ENCODE peak calls at places on chromosome 2, in four cellular contexts. W is NCI-H2029 treated with DMSO at 0.1 percent for 48 hours; K is stimulated activated naive B cell treated with anti-CD40 and anti-IgM and Interleukin-4, amounts not matched to agents 10 μg/mL and 1 μg/mL and 100 μg/mL, for 72 hours; Q is fibroblast of pulmonary artery. H is an unnamed sample.
A peak's percentile ranks its signal among the peaks of the same experiment; 100 is the strongest.

GRCh38 chr2:133635115-133635514 is 66.9 kb upstream of the NCKAP5 start:
- DNase-seq in W (no peak), K (no peak), Q (no peak), H (no peak)

GRCh38 chr2:133789743-133790142 is 221.5 kb upstream of the NCKAP5 start:
- DNase-seq in W (no peak), K (no peak), Q (no peak), H (no peak)

GRCh38 chr2:229081411-229081810 is 189.7 kb downstream of the PID1 start:
- DNase-seq in W (peak; percentile 47), K (no peak), Q (no peak), H (no peak)

GRCh38 chr2:210713122-210713521 is 156.7 kb downstream of the CPS1 start:
- DNase-seq in W (no peak), K (no peak), Q (no peak), H (no peak)

GRCh38 chr2:48508461-48509124 is 21.4 kb upstream of the STON1 start:
- DNase-seq in W (no peak), K (no peak), Q (peak; percentile 86), H (no peak)

GRCh38 chr2:124325667-124326425 is 300.8 kb downstream of the CNTNAP5 start:
- DNase-seq in W (no peak), K (no peak), Q (peak; percentile 23), H (no peak)

GRCh38 chr2:105497094-105497493 is 98.2 kb upstream of the FHL2 start:
- DNase-seq in W (no peak), K (no peak), Q (no peak), H (no peak)

GRCh38 chr2:196610796-196611195 is 28.7 kb upstream of the CCDC150 start:
- DNase-seq in W (no peak), K (no peak), Q (peak; percentile 30), H (no peak)

GRCh38 chr2:234169676-234170075 is 119.2 kb downstream of the SPP2 start:
- DNase-seq in W (no peak), K (no peak), Q (no peak), H (no peak)

GRCh38 chr2:17076535-17076934 is 410.9 kb upstream of the CYRIA start:
- DNase-seq in W (no peak), K (no peak), Q (no peak), H (no peak)

GRCh38 chr2:30139131-30139870 is 7.5 kb upstream of the YPEL5 start:
- DNase-seq in W (no peak), K (no peak), Q (no peak), H (no peak)

GRCh38 chr2:48725696-48726494 is 29.6 kb downstream of the LHCGR start:
- DNase-seq in W (no peak), K (no peak), Q (no peak), H (no peak)

GRCh38 chr2:204325468-204325867 is 219.8 kb upstream of the PARD3B start:
- DNase-seq in W (peak; percentile 26), K (peak; percentile 30), Q (peak; percentile 91), H (peak; percentile 15)

GRCh38 chr2:100660851-100661584 is 98.2 kb downstream of the PDCL3 start:
- DNase-seq in W (no peak), K (no peak), Q (no peak), H (no peak)

GRCh38 chr2:12070153-12070552 is 323.7 kb downstream of the LPIN1 start:
- DNase-seq in W (no peak), K (no peak), Q (no peak), H (no peak)